ENCODE peak calls at places on chromosomes 1 and 21, in nine cellular contexts. K is NT2/D1, B is endodermal cell, O is astrocyte, S is neuronal stem cell, R is mammary epithelial cell, X is trophoblast cell, W is GM23248, T is MM.1S. Q is an unnamed sample.

GRCh38 chr1:147600119-147601111 is 59.1 kb downstream of the BCL9 start:
- DNase-seq in R (peak), B (no peak), O (peak), K (no peak), T (no peak), S (no peak), X (peak), W (peak), Q (no peak)

GRCh38 chr21:21029159-21029558 is 30.9 kb downstream of the NCAM2 start:
- DNase-seq in X (no peak), W (no peak), K (peak), S (no peak), B (no peak), O (peak), T (no peak), R (no peak), Q (no peak)

GRCh38 chr1:233879841-233880240 is 24.6 kb upstream of the SLC35F3 start:
- DNase-seq in R (no peak), K (no peak), B (no peak), X (no peak), T (no peak), W (no peak), S (no peak), O (peak), Q (no peak)

GRCh38 chr1:119040906-119041305 is 52.8 kb upstream of the TBX15 start:
- DNase-seq in O (no peak), W (peak), B (no peak), K (no peak), X (peak), S (no peak), T (no peak), R (no peak), Q (peak)

GRCh38 chr1:212670882-212671281 is 28.8 kb downstream of the BATF3 start:
- DNase-seq in T (no peak), R (no peak), O (no peak), K (no peak), S (no peak), B (no peak), W (no peak), X (no peak), Q (no peak)

GRCh38 chr1:233327938-233328660 is 575 bp downstream of the MAP3K21 start:
- DNase-seq in B (peak), O (no peak), W (peak), T (peak), S (peak), K (peak), X (peak), R (peak), Q (peak)

GRCh38 chr1:67978988-67979516 is 71.4 kb downstream of the DIRAS3 start:
- DNase-seq in K (no peak), T (no peak), X (peak), R (peak), W (peak), S (no peak), O (peak), B (no peak), Q (no peak)

GRCh38 chr1:172585348-172585747 is 52.4 kb downstream of the SUCO start:
- DNase-seq in K (no peak), O (peak), B (no peak), S (no peak), R (peak), T (no peak), W (peak), X (no peak), Q (no peak)

GRCh38 chr1:100219457-100219856 is 30.2 kb downstream of the DBT start:
- DNase-seq in O (no peak), X (no peak), T (no peak), R (no peak), W (no peak), B (no peak), S (no peak), K (no peak), Q (no peak)

GRCh38 chr1:53559854-53560571 is 100.8 kb downstream of the DMRTB1 start:
- DNase-seq in W (no peak), S (no peak), O (no peak), R (no peak), K (no peak), B (peak), X (no peak), T (no peak), Q (no peak)

GRCh38 chr1:102776074-102776473 is 332.2 kb downstream of the COL11A1 start:
- DNase-seq in O (no peak), S (no peak), B (peak), T (no peak), W (no peak), K (peak), X (no peak), R (no peak), Q (no peak)

DNA sequence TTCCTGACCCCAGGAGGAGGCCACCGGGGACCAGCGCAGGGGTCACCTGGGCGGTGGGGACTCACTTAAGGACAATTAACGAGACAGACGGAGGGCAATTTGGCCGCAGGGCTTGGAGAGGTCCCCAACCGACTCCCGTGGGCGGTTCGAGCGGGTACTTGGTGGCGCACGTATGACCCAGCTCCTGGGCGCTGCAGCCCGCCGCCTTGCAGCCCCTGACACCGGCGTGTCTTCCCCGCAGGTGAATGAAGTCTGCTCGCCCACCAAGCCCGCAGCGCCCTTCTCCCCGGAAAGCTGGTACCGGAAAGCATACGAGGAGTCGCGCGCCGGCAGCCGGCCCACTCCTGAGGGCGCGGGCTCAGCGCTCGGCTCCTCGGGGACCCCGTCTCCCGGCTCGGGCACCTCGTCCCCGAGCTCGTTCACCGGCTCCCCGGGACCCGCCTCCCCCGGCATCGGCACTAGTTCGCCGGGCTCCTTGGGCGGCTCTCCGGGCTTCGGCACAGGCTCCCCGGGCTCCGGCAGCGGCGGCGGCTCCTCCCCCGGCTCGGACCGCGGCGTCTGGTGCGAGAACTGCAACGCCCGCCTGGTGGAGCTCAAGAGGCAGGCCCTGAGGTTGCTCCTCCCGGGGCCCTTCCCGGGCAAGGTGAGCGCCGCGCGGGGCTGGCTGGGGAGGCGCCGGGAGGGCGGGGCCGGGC is 1.4 kb downstream of the KIF26B start:
- DNase-seq in O (peak), T (peak), B (peak), W (peak), K (peak), R (peak), S (peak), X (peak), Q (peak)
- H3K9ac ChIP-seq in O (peak), T (no peak), B (peak), W (peak), K (peak), R (peak), S (peak), X (peak), Q (no peak)

DNA sequence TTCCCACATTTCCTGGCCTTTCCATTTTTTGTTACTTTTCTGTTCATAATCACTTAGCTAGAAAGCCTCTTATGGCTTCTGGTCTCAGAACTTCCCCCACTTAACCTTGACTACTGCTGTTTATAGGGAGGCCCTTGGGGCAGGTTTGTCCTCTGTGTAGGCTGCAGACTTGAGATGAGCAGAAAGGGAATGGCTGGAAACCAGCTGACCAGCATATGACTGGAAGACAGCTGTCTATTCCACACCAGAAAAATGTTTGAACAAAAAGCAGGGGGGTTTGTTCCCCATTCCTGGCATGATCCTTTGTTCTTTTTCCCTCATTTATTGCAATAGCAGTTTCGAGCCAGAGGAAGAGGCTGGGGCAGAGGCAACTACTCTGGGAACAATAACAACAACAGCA is 4.9 kb upstream of the SH3D21 start:
- DNase-seq in T (no peak), S (no peak), X (no peak), W (no peak), R (no peak), K (no peak), O (no peak), B (peak), Q (no peak)
- H3K9ac ChIP-seq in T (no peak), S (no peak), X (no peak), W (no peak), R (peak), K (no peak), O (no peak), B (no peak), Q (peak)

GRCh38 chr1:77983997-77984355 is 5.1 kb upstream of the FUBP1 start:
- DNase-seq in T (no peak), R (no peak), W (no peak), X (no peak), K (no peak), B (no peak), S (peak), O (no peak), Q (no peak)
- H3K9ac ChIP-seq in T (no peak), R (no peak), W (no peak), X (no peak), K (no peak), B (no peak), S (no peak), O (no peak), Q (no peak)

DNA sequence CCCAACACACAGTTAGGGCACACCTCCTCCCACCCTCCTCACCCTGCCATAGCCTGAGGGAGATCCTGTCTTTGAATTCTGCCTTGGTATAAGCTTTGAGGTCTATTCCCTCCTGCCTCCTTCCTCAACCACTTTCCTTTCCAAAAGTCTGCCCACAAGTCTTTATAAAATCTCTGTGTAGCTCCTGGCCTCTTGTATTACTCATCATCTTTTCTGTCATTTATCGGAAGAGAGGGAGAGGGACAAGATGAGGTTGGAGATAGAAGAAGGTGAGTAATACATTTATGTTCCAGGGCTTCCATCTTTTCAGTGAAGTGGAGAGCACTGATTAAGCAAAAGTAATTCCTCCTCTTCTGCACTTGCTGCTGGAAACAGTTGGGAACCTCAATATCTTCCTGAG is 30.5 kb upstream of the EFCAB14 start:
- DNase-seq in X (no peak), R (peak), B (no peak), S (no peak), O (peak), W (peak), T (no peak), K (no peak), Q (no peak)
- H3K9ac ChIP-seq in X (no peak), R (no peak), B (no peak), S (no peak), O (no peak), W (no peak), T (no peak), K (no peak), Q (no peak)

DNA sequence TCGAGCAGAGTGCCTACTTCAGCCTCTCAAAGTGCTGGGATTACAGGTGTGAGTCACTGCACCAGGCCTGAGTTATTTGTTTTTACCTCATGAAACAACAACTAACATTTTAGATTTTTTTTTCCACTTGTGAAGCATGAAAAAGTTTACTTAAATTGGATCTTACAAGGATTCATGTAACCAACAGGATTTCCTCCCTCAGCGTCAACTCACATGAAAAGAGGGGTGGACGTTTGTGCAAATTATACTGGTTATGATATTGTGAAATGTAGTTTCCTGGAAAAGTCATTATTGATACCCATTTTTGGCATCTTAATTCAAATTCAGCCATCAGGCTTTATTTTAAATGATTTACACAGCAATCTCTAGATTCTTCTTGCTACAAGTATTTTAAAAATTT is 6.5 kb downstream of the CNST start:
- DNase-seq in X (no peak), B (no peak), O (no peak), K (no peak), T (no peak), R (no peak), S (no peak), W (no peak), Q (no peak)
- H3K9ac ChIP-seq in X (no peak), B (no peak), O (no peak), K (no peak), T (no peak), R (no peak), S (no peak), W (no peak), Q (no peak)

GRCh38 chr1:107140703-107141490 is at the start of gene NTNG1:
- DNase-seq in R (peak), T (peak), S (peak), O (no peak), B (peak), W (peak), X (no peak), K (peak), Q (peak)
- H3K9ac ChIP-seq in R (peak), T (no peak), S (peak), O (peak), B (no peak), W (peak), X (peak), K (peak), Q (no peak)

DNA sequence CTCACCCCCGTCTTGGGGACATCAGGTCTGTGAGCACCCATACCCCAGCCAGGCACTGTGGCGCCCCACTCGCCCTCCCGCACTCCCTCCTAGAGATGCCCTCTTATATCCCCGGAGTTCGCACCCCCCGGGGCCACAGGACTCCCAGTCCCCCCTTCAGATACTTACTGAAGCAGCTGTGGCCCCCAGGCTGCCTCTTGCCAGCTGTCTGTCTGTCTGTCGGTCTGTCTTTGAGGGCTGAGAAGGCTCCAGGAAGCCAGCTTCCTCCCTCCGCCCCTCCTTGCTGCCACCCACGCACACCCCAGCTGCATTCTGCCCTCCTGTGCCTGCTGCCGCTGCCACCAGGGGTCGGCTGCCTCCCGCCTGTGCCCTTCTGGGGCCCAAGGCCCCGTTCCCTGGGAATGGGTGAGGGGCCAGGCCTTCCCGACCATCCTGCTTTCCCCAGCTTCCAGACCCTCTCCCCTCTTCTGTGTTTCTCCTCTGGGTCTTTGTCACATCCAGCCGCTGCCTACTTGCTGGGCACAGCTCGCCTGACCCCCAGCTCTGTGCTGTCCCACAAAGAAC is at the start of gene PTPN7:
- DNase-seq in X (no peak), O (no peak), B (no peak), K (no peak), R (no peak), T (peak), S (no peak), W (no peak), Q (peak)
- H3K9ac ChIP-seq in X (no peak), O (no peak), B (no peak), K (peak), R (no peak), T (peak), S (no peak), W (no peak), Q (peak)

DNA sequence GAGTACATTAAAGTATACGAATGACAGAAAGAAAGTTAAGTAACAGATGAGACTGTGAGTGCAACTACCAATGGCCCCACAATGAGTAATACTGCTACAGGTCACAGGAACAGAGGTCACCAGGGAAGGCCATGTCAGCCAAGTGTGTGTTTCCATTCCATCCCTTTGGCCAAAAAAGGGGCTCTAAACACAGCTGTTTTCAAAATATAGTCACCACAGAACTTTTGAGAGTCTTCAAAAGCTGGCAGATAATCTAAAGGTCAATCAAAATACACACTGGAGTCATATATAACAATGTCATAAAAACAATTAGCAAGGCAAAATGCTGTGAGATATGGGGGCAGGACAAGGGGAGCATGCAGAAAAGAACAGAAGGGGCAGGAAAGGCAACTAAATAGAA is 10.2 kb downstream of the USP24 start:
- DNase-seq in R (no peak), T (no peak), K (no peak), B (no peak), S (no peak), X (no peak), O (no peak), W (no peak), Q (no peak)
- H3K9ac ChIP-seq in R (no peak), T (no peak), K (no peak), B (no peak), S (no peak), X (no peak), O (no peak), W (no peak), Q (no peak)